ENCODE peak calls at places on chromosomes 4 and X, in four cellular contexts. Y is GM12892, N is ureter, S is T1000. Q is an unnamed sample.

GRCh38 chr4:3302164-3302785 is 9.5 kb downstream of the RGS12 start:
- DNase-seq in S (no peak), Y (peak; percentile 41), N (peak; percentile 42), Q (no peak)

GRCh38 chr4:188812644-188813043 is 673.4 kb downstream of the TRIML1 start:
- DNase-seq in Y (no peak), S (no peak), N (no peak), Q (no peak)

GRCh38 chr4:56370377-56370776 is 16.9 kb downstream of the AASDH start:
- DNase-seq in N (no peak), Y (no peak), S (no peak), Q (no peak)

GRCh38 chr4:112321768-112322684 is 24.9 kb downstream of the ALPK1 start:
- DNase-seq in Y (no peak), S (no peak), N (peak; percentile 60), Q (no peak)

GRCh38 chr4:37666625-37667071 is 19.5 kb downstream of the RELL1 start:
- DNase-seq in S (peak; percentile 64), N (peak; percentile 62), Y (no peak), Q (peak; percentile 65)

GRCh38 chrX:148865237-148865636 is 364.8 kb downstream of the AFF2 start:
- DNase-seq in N (no peak), Y (no peak), S (no peak), Q (no peak)

GRCh38 chrX:129360175-129360574 is 163.1 kb downstream of the SMARCA1 start:
- DNase-seq in S (peak; percentile 8), Y (no peak), N (no peak), Q (peak; percentile 14)

GRCh38 chrX:105876658-105877057 is 54.3 kb downstream of the NRK start:
- DNase-seq in N (no peak), Y (no peak), S (no peak), Q (no peak)

GRCh38 chr4:10655968-10656367 is 28.6 kb downstream of the CLNK start:
- DNase-seq in S (no peak), N (no peak), Y (no peak), Q (no peak)

GRCh38 chr4:153541426-153542096 is 75.4 kb downstream of the TMEM131L start:
- DNase-seq in S (no peak), N (no peak), Y (no peak), Q (no peak)

GRCh38 chr4:73281982-73282381 is 23.4 kb upstream of the ANKRD17 start:
- DNase-seq in N (no peak), S (no peak), Y (no peak), Q (no peak)

GRCh38 chrX:68043713-68044438 is 389.4 kb downstream of the OPHN1 start:
- DNase-seq in Y (no peak), N (no peak), S (no peak), Q (no peak)

GRCh38 chr4:103018391-103019318 is 850 bp downstream of the SLC9B1 start:
- DNase-seq in Y (no peak), N (no peak), S (no peak), Q (no peak)

GRCh38 chr4:142351958-142352357 is 494.1 kb downstream of the INPP4B start:
- DNase-seq in Y (no peak), N (no peak), S (no peak), Q (no peak)

GRCh38 chr4:337143-337931 is at the start of gene ZNF141:
- DNase-seq in Y (peak; percentile 95), N (peak; percentile 98), S (peak; percentile 96), Q (peak; percentile 98)

GRCh38 chr4:106046083-106046482 is 150.8 kb downstream of the NPNT start:
- DNase-seq in S (no peak), N (no peak), Y (no peak), Q (no peak)

GRCh38 chrX:139815771-139816170 is 107.8 kb upstream of the MCF2 start:
- DNase-seq in S (no peak), Y (no peak), N (no peak), Q (no peak)

GRCh38 chr4:159778298-159778697 is 675.4 kb downstream of the RAPGEF2 start:
- DNase-seq in S (no peak), N (no peak), Y (no peak), Q (no peak)

GRCh38 chrX:54044877-54045328 is 630 bp upstream of the PHF8 start:
- DNase-seq in Y (no peak), S (no peak), N (peak; percentile 43), Q (no peak)

GRCh38 chr4:177557416-177557815 is 115.2 kb upstream of the AGA start:
- DNase-seq in S (no peak), Y (no peak), N (no peak), Q (no peak)

GRCh38 chrX:24168807-24169206 is 19.3 kb downstream of the ZFX start:
- DNase-seq in N (no peak), S (no peak), Y (no peak), Q (no peak)